ENCODE peak calls at places on chromosomes 1 and 21, in five cellular contexts. V is prostate gland, F is K562, P is Panc1, D is stomach. J is an unnamed sample.

GRCh38 chr1:220527279-220528048 is 472 bp upstream of the MARK1 start:
- DNase-seq in D (no peak), F (no peak), P (no peak), V (peak), J (peak)

GRCh38 chr21:40699366-40699765 is 147.6 kb downstream of the DSCAM start:
- DNase-seq in V (no peak), F (no peak), P (no peak), D (no peak), J (no peak)

GRCh38 chr1:47782414-47783165 is 214.6 kb downstream of the TRABD2B start:
- DNase-seq in V (no peak), D (no peak), F (no peak), P (no peak), J (no peak)

GRCh38 chr1:117077267-117077666 is 17.1 kb downstream of the TTF2 start:
- DNase-seq in F (no peak), D (no peak), V (no peak), P (peak), J (no peak)

GRCh38 chr1:87392241-87393192 is 63.8 kb downstream of the LMO4 start:
- DNase-seq in F (no peak), P (no peak), V (no peak), D (no peak), J (no peak)

GRCh38 chr1:48051466-48052126 is 54.4 kb upstream of the TRABD2B start:
- DNase-seq in F (no peak), V (no peak), P (no peak), D (no peak), J (no peak)

GRCh38 chr1:1371354-1371740 is 3.7 kb downstream of the AURKAIP1 start:
- DNase-seq in V (no peak), D (no peak), F (no peak), P (no peak), J (no peak)

GRCh38 chr1:79852004-79852403 is 845.5 kb upstream of the ADGRL4 start:
- DNase-seq in F (no peak), V (no peak), D (no peak), P (no peak), J (no peak)

GRCh38 chr1:212004888-212005287 is 30.5 kb downstream of the INTS7 start:
- DNase-seq in P (no peak), F (no peak), V (peak), D (no peak), J (no peak)

GRCh38 chr1:114209971-114210370 is 56.3 kb upstream of the SYT6 start:
- DNase-seq in F (no peak), P (no peak), D (no peak), V (no peak), J (no peak)

GRCh38 chr1:214545293-214545692 is 6.1 kb downstream of the PTPN14 start:
- DNase-seq in P (no peak), F (no peak), D (no peak), V (no peak), J (no peak)

GRCh38 chr1:201535778-201536245 is 3.1 kb upstream of the NAV1 start:
- DNase-seq in F (no peak), D (no peak), V (no peak), P (no peak), J (peak)

GRCh38 chr1:92043621-92044020 is 13.8 kb downstream of the EPHX4 start:
- DNase-seq in V (no peak), F (no peak), P (no peak), D (no peak), J (no peak)

GRCh38 chr1:55589656-55590297 is 374.6 kb upstream of the USP24 start:
- DNase-seq in P (no peak), F (no peak), V (no peak), D (no peak), J (no peak)

GRCh38 chr1:160169553-160170399 is 18.4 kb downstream of the ATP1A4 start:
- DNase-seq in D (no peak), P (no peak), V (no peak), F (no peak), J (no peak)

GRCh38 chr1:47533176-47534039 is 95.6 kb downstream of the FOXD2 start:
- DNase-seq in F (peak), V (peak), P (no peak), D (peak), J (peak)

GRCh38 chr1:201304126-201304525 is 20.8 kb downstream of the PKP1 start:
- DNase-seq in D (no peak), F (no peak), V (no peak), P (no peak), J (no peak)

GRCh38 chr1:12232221-12232620 is 2.4 kb downstream of the VPS13D start:
- DNase-seq in V (peak), F (no peak), D (peak), P (no peak), J (no peak)

GRCh38 chr1:24411963-24412362 is 1.6 kb downstream of the STPG1 start:
- DNase-seq in F (peak), D (no peak), V (no peak), P (no peak), J (no peak)

GRCh38 chr1:68384321-68384813 is 65.4 kb downstream of the RPE65 start:
- DNase-seq in P (peak), F (no peak), D (no peak), V (no peak), J (no peak)

GRCh38 chr1:110070968-110071307 is 466 bp upstream of the ALX3 start:
- DNase-seq in V (no peak), P (no peak), F (no peak), D (no peak), J (no peak)

GRCh38 chr1:28580706-28581530 is 11.1 kb upstream of the RAB42 start:
- DNase-seq in V (peak), P (no peak), D (peak), F (peak), J (no peak)

GRCh38 chr1:55196433-55197035 is 18.6 kb downstream of the USP24 start:
- DNase-seq in D (no peak), P (no peak), F (no peak), V (no peak), J (no peak)

GRCh38 chr1:152904688-152905440 is 3.5 kb upstream of the IVL start:
- DNase-seq in F (no peak), P (no peak), V (no peak), D (no peak), J (no peak)

GRCh38 chr1:213014642-213015041 is 1.0 kb downstream of the ANGEL2 start:
- DNase-seq in F (no peak), V (no peak), D (no peak), P (no peak), J (no peak)

GRCh38 chr1:178055093-178055492 is 38.8 kb upstream of the RASAL2 start:
- DNase-seq in P (peak), F (no peak), V (no peak), D (no peak), J (no peak)

GRCh38 chr1:162191396-162192322 is 122.2 kb downstream of the NOS1AP start:
- DNase-seq in P (no peak), V (no peak), F (no peak), D (no peak), J (no peak)

GRCh38 chr1:107782192-107782845 is 182.7 kb downstream of the VAV3 start:
- DNase-seq in V (peak), P (no peak), D (no peak), F (peak), J (no peak)

DNA sequence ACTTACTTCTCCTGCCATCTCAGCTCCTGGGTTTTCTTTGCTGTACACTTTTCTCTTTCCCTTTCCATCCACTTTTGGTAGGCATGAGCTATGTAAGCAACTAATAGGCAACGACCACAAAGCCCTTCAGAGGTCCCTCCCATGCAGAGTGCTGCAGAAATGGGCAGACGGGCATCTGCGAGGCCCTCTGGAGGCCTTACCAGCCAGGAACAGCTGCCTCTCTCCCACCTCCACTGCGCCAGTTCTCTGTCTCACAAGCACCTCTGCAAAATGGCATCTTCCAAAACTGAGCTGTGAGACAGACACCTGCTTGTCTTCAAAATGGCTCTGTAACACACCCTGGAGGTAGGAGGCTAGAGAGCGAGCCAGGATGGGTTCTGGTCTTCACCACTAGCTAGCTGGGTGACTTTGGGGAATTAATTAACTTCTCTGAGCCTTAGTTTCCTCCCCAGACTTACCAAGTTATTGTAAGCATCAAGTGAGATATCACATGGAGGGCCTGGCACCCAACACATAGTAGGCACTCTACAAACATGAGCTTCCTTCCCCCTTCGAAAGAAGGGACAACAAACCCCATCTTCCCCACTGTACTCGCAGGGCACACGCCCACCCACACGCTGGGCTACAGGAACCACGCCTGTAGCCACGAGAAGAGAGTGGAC is 62.0 kb downstream of the BCAR3 start:
- DNase-seq in P (no peak), V (no peak), F (no peak), D (no peak), J (no peak)
- H3K27ac ChIP-seq in P (peak), V (no peak), F (no peak), D (no peak), J (no peak)

DNA sequence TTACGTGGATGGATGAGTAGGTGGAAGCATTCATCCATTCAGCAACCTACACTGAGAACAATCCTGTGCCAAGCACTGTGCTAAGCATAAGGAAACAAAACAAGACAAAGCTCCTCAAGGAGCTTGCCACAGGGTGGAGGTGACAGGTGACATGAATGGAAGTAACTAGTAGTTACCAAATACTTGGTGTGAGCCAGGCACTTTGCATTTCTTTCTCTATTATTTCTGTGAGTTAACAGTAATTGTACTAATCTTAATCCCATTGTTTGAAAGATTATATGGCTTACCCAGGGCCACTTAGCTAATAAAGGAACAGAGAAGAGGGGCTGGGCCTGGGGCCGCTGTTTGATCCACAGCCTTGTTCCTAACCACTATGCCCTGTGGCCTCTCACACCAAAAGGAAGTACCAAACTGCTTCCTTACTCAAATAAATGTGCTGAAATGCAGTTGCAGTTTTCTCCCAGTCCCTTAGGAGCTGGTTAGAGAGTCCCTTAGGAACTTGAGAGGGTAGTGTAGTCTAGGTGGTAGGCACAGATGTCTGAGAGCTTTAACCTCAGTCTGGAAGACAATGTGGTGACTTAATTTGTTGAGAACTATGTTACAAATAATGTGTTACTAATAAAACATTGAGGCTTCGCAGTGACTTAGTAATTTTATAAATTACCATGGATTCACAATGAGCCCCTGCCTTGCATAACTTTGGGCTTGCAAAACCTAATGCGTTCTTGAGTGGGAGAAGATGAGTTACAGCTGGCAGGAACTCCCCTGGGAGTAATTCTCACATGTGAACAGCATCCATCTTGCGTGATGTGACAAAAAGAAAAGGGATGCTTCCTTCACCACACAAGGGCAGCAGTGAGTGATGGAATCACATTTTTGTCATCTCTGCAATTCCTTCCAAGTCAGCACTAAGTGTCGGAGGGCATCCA is 69.8 kb downstream of the MPZL1 start:
- DNase-seq in F (no peak), D (peak), P (no peak), V (no peak), J (peak)
- TF ChIP-seq POLR2AphosphoS5 in F (no peak), D (peak), P (no peak), V (peak), J (peak)

GRCh38 chr1:81634294-81634693 is 166.4 kb upstream of the ADGRL2 start:
- DNase-seq in D (no peak), F (no peak), V (no peak), P (no peak), J (no peak)

GRCh38 chr1:81635816-81636215 is 164.9 kb upstream of the ADGRL2 start:
- DNase-seq in V (no peak), F (no peak), D (no peak), P (no peak), J (no peak)
- H3K27ac ChIP-seq in V (no peak), F (no peak), D (no peak), P (no peak), J (no peak)

GRCh38 chr1:35190784-35191183 is 2.2 kb downstream of the SFPQ start:
- DNase-seq in D (no peak), V (no peak), F (no peak), P (no peak), J (no peak)
- TF ChIP-seq POLR2AphosphoS5 in D (no peak), V (no peak), F (no peak), P (no peak), J (no peak)

GRCh38 chr1:228310162-228310792 is 96.4 kb downstream of the TRIM11 start:
- DNase-seq in P (no peak), D (no peak), V (no peak), F (no peak), J (no peak)
- H3K27ac ChIP-seq in P (no peak), D (no peak), V (no peak), F (no peak), J (no peak)

GRCh38 chr1:151513626-151514101 is 2.5 kb downstream of the CGN start:
- DNase-seq in F (no peak), D (peak), V (peak), P (no peak), J (peak)
- TF ChIP-seq POLR2AphosphoS5 in F (no peak), D (peak), V (peak), P (no peak), J (no peak)

J was measured in sigmoid colon.